ENCODE peak calls at places on chromosomes 12 and 14, in four cellular contexts. B is upper lobe of left lung, G is heart left ventricle, A is body of pancreas. T is an unnamed sample.

GRCh38 chr14:50762001-50762930 is 68.7 kb downstream of the NIN start:
- DNase-seq in B (no peak), G (no peak), A (no peak), T (no peak)

GRCh38 chr12:47209014-47209413 is 129.3 kb upstream of the AMIGO2 start:
- DNase-seq in B (no peak), G (no peak), A (no peak), T (no peak)

GRCh38 chr12:51371295-51371953 is 19.8 kb downstream of the GALNT6 start:
- DNase-seq in B (peak; percentile 72), G (peak; percentile 37), A (peak; percentile 54), T (peak; percentile 81)

GRCh38 chr12:112824166-112824565 is 32.6 kb downstream of the RPH3A start:
- DNase-seq in B (no peak), G (no peak), A (no peak), T (no peak)

GRCh38 chr12:64825143-64826011 is 930 bp downstream of the TBC1D30 start:
- DNase-seq in B (no peak), G (no peak), A (no peak), T (no peak)

GRCh38 chr14:71021347-71022014 is 114.2 kb downstream of the PCNX1 start:
- DNase-seq in B (no peak), G (no peak), A (no peak), T (no peak)

GRCh38 chr12:21413369-21414277 is 23.8 kb upstream of the PYROXD1 start:
- DNase-seq in B (no peak), G (no peak), A (no peak), T (no peak)

GRCh38 chr12:109264943-109265650 is 44.0 kb downstream of the FOXN4 start:
- DNase-seq in B (no peak), G (no peak), A (no peak), T (no peak)

GRCh38 chr14:49549881-49550280 is 36.3 kb downstream of the RPS29 start:
- DNase-seq in B (no peak), G (no peak), A (no peak), T (no peak)

DNA sequence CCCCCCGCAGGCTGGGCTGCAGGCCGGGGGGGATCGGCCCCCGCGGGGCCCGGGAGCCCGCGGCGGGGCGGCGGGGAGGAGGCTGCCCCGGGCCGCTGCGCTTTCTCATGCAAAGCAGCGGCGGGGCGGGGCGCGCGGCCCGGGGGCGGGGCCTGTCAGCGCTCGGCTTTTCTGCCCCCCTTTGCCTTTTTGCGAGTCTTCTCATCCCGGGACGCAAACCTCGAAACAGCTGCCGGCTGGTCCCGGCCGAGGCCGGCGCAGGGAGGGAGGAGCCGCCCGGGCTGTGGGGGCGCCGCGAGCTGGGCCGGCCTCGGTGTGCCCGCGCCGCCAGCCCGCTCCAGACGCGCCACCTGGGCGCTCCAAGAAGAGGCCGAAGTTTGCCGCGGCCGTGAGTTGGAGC is at the start of gene FZD10:
- DNase-seq in B (peak; percentile 19), G (no peak), A (peak; percentile 25), T (no peak)
- TF ChIP-seq CTCF in B (no peak), G (no peak), A (no peak), T (no peak)

DNA sequence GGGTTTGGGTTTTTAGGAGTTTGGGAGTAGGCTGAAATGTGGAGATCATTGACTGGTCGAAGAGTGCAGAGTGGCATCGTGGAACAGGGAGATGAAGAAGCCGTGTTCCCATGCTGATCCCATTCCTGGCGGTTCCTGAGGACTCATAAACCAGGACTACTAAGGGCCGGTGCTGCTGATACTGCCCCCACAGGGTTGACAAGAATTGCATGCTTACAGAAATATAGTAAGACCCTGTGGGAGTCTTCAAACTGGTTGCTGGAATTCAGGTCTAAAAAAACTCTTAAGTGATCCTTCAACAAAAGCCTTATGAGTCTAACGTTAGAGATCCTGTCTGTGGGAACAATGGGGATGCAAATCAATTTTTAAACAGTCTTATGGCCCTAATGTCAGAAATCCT is 64.0 kb upstream of the ARHGAP5 start:
- DNase-seq in B (no peak), G (no peak), A (no peak), T (no peak)
- H3K27ac ChIP-seq in B (no peak overlapping the region), G (no peak overlapping the region), A (no peak overlapping the region), T (no peak overlapping the region)

DNA sequence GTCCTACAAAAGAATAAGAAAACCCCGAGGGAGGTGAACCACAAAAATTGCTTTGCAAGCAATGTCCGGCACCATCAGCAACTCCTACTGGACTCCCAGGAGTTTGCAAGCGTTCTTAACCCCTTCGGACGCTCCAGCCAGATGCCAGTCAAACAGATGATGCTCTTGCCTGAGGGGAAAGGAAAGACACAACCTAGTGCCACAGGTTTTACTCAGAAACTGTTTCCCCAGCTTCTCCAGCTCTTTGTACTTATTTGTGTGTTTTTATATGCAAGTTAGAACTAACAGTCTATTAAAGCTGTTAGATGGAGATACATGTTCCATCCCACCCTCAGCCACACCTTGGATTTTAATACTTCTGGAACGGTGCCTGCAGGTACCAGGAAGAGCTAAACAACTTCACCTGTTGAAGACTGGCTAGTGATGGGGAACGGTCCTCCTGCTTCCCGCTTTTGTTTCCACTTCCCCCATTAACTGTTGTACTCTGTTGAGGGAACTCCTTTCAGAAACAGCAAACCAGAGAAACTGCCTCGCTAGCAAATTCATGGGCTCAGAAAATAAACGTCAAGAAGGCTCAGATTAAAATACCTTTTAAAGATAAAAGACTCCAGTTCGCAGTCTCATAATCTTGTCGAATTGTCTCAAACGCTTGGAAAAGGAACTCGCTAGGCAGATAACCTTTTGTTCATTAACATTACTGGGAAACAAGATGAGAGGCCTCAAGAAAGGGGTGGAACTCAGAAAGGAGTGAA is 1.1 kb upstream of the FERMT2 start:
- DNase-seq in B (peak; percentile 49), G (peak; percentile 69), A (peak; percentile 52), T (peak; percentile 58)
- TF ChIP-seq POLR2A in B (no peak), G (no peak), A (no peak), T (no peak)

GRCh38 chr12:75883241-75883640 is 148.3 kb downstream of the PHLDA1 start:
- DNase-seq in B (no peak), G (no peak), A (no peak), T (no peak)
- TF ChIP-seq CTCF in B (no peak), G (no peak), A (no peak), T (no peak)

DNA sequence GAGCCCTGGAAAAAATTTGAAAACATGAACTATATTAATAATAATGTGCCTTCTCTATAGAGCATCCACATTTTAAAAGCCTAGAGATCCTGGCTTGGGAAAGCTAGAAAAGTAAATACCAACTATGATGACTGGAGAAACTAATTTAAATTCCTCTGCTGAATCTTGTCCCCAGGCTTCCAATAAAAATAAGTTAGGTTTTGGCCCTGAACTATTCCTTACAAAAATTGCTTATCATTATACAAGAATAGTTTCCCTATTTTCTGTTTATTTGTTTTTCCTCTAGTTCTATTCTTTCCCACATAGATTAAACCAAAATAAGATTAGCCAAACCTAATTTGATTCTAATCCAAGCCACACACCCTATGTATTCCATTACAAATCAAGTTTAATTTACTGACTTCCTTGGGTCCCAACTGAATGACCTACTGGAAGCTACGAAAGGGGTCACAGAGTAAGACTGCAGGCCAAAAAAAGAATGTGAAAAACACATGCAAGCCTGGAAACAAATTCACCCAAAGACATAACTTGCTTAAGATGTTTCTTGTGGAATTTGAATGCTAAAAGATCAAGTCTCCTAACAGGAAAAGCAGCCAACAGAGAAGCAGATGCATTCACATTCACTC is 133.0 kb downstream of the PAWR start:
- DNase-seq in B (no peak), G (no peak), A (no peak), T (no peak)
- H3K27ac ChIP-seq in B (no peak overlapping the region), G (peak overlapping the region; percentile 81), A (no peak overlapping the region), T (no peak overlapping the region)

GRCh38 chr12:95820096-95820703 is 29.6 kb upstream of the NTN4 start:
- DNase-seq in B (no peak), G (no peak), A (peak; percentile 72), T (no peak)

GRCh38 chr12:95810411-95810810 is 19.8 kb upstream of the NTN4 start:
- DNase-seq in B (no peak), G (no peak), A (no peak), T (no peak)

GRCh38 chr12:95815635-95816212 is 25.2 kb upstream of the NTN4 start:
- DNase-seq in B (no peak), G (no peak), A (no peak), T (no peak)
- TF ChIP-seq POLR2A in B (no peak), G (no peak), A (no peak), T (no peak)

GRCh38 chr12:53295070-53295890 is at the start of gene PFDN5:
- DNase-seq in B (peak; percentile 95), G (peak; percentile 94), A (peak; percentile 87), T (peak; percentile 91)
- TF ChIP-seq CTCF in B (peak; percentile 45), G (no peak), A (peak; percentile 36), T (peak; percentile 27)